ENCODE peak calls at places on chromosomes 7 and 10, in seven cellular contexts. T, N, U, B, Z, O and K are unnamed samples.

GRCh38 chr10:103451091-103451801 is 924 bp downstream of the CALHM2 start:
- DNase-seq in T (peak), N (no peak), U (peak), B (peak), Z (no peak), O (peak), K (peak)

GRCh38 chr7:45217358-45217757 is 59.8 kb downstream of the RAMP3 start:
- DNase-seq in T (no peak), N (no peak), U (no peak), B (peak), Z (no peak), O (peak), K (no peak)

GRCh38 chr7:80635533-80635932 is 2.9 kb upstream of the CD36 start:
- DNase-seq in T (no peak), N (peak), U (peak), B (no peak), Z (no peak), O (peak), K (no peak)

GRCh38 chr7:129052441-129052840 is 2.5 kb downstream of the TNPO3 start:
- DNase-seq in T (no peak), N (no peak), U (no peak), B (no peak), Z (no peak), O (no peak), K (no peak)

GRCh38 chr7:108535257-108535656 is 9.3 kb upstream of the PNPLA8 start:
- DNase-seq in T (no peak), N (no peak), U (no peak), B (no peak), Z (no peak), O (no peak), K (no peak)

GRCh38 chr7:139989366-139990141 is 73.2 kb downstream of the PARP12 start:
- DNase-seq in T (no peak), N (no peak), U (no peak), B (no peak), Z (no peak), O (no peak), K (no peak)

GRCh38 chr7:151541709-151542499 is 22.2 kb upstream of the RHEB start:
- DNase-seq in T (no peak), N (no peak), U (no peak), B (no peak), Z (no peak), O (no peak), K (no peak)

GRCh38 chr10:3668276-3668960 is 116.6 kb downstream of the KLF6 start:
- DNase-seq in T (no peak), N (peak), U (peak), B (no peak), Z (no peak), O (peak), K (peak)

GRCh38 chr10:27893320-27894014 is 105.4 kb downstream of the ODAD2 start:
- DNase-seq in T (no peak), N (peak), U (no peak), B (no peak), Z (no peak), O (peak), K (no peak)

GRCh38 chr10:133394064-133394663 is at the start of gene MTG1:
- DNase-seq in T (peak), N (peak), U (peak), B (peak), Z (peak), O (peak), K (peak)

GRCh38 chr10:124864421-124865193 is 63.0 kb downstream of the ABRAXAS2 start:
- DNase-seq in T (peak), N (no peak), U (no peak), B (no peak), Z (no peak), O (no peak), K (peak)

GRCh38 chr7:131525820-131526219 is 30.6 kb downstream of the PODXL start:
- DNase-seq in T (no peak), N (no peak), U (no peak), B (no peak), Z (no peak), O (no peak), K (no peak)

GRCh38 chr10:95443636-95444035 is 117.5 kb downstream of the SORBS1 start:
- DNase-seq in T (no peak), N (no peak), U (no peak), B (no peak), Z (no peak), O (no peak), K (no peak)

GRCh38 chr10:104368406-104368805 is 14.8 kb downstream of the CFAP58 start:
- DNase-seq in T (no peak), N (no peak), U (no peak), B (no peak), Z (no peak), O (no peak), K (no peak)

GRCh38 chr10:111998728-111999127 is 184.8 kb downstream of the GPAM start:
- DNase-seq in T (no peak), N (no peak), U (no peak), B (no peak), Z (no peak), O (no peak), K (no peak)

GRCh38 chr7:23105644-23106490 is at the start of gene KLHL7:
- DNase-seq in T (peak), N (peak), U (peak), B (peak), Z (peak), O (peak), K (peak)